ENCODE peak calls at places on chromosomes 11 and 22, in eight cellular contexts. N is H9, W is OCI-LY7, M is hepatocyte, E is HCT116, C is PC-3, A is GM23248, L is IMR-90. K is an unnamed sample.

GRCh38 chr22:24497879-24498278 is 2.7 kb downstream of the UPB1 start:
- DNase-seq in L (no peak), A (no peak), W (no peak), N (no peak), M (no peak), E (no peak), C (no peak), K (no peak)

GRCh38 chr22:30025187-30025586 is 55.1 kb upstream of the HORMAD2 start:
- DNase-seq in A (no peak), C (peak; percentile 19), M (no peak), L (no peak), N (no peak), E (no peak), W (no peak), K (no peak)

GRCh38 chr11:67489203-67489859 is 6.5 kb downstream of the AIP start:
- DNase-seq in N (no peak), L (no peak), A (no peak), W (no peak), C (no peak), E (no peak), M (no peak), K (no peak)

GRCh38 chr11:100769165-100769564 is 82.1 kb downstream of the ARHGAP42 start:
- DNase-seq in E (no peak), N (no peak), W (no peak), C (no peak), A (no peak), L (no peak), M (no peak), K (peak; percentile 23)

GRCh38 chr11:64751580-64751979 is 7.6 kb upstream of the RASGRP2 start:
- DNase-seq in M (no peak), A (no peak), C (no peak), N (no peak), L (no peak), E (no peak), W (no peak), K (no peak)

GRCh38 chr22:38824587-38824986 is 19.2 kb downstream of the NPTXR start:
- DNase-seq in M (peak; percentile 92), N (peak; percentile 88), L (peak; percentile 75), A (peak; percentile 88), E (no peak), W (peak; percentile 61), C (peak; percentile 67), K (peak; percentile 94)

GRCh38 chr22:26436903-26437515 is 7.9 kb downstream of the ASPHD2 start:
- DNase-seq in M (peak; percentile 62), C (peak; percentile 32), A (no peak), E (no peak), L (no peak), W (no peak), N (no peak), K (no peak)

GRCh38 chr11:92764128-92764527 is 205.3 kb upstream of the MTNR1B start:
- DNase-seq in C (no peak), A (no peak), E (no peak), N (no peak), L (no peak), W (no peak), M (no peak), K (no peak)

GRCh38 chr22:17369553-17370035 is 334 bp downstream of the CECR2 start:
- DNase-seq in W (peak; percentile 30), C (no peak), E (no peak), N (peak; percentile 56), A (peak; percentile 4), L (no peak), M (peak; percentile 75), K (peak; percentile 88)

GRCh38 chr11:100354736-100355135 is 332.4 kb upstream of the ARHGAP42 start:
- DNase-seq in N (no peak), A (no peak), E (no peak), L (no peak), M (no peak), W (no peak), C (peak; percentile 52), K (no peak)

GRCh38 chr11:73902303-73902702 is 25.5 kb downstream of the PAAF1 start:
- DNase-seq in A (no peak), L (no peak), E (no peak), C (no peak), M (no peak), W (no peak), N (no peak), K (no peak)

GRCh38 chr11:61683961-61684869 is 4.0 kb downstream of the DAGLA start:
- DNase-seq in W (no peak), N (peak; percentile 21), E (no peak), M (no peak), A (no peak), C (no peak), L (peak; percentile 43), K (no peak)

GRCh38 chr11:134581966-134582787 is 170.1 kb upstream of the B3GAT1 start:
- DNase-seq in N (peak; percentile 7), W (no peak), L (no peak), A (no peak), E (no peak), C (no peak), M (no peak), K (no peak)

GRCh38 chr11:86143429-86144030 is 74.6 kb upstream of the PICALM start:
- DNase-seq in N (no peak), L (no peak), E (no peak), C (no peak), W (no peak), A (no peak), M (no peak), K (no peak)

GRCh38 chr11:131253142-131253884 is 117.1 kb upstream of the NTM start:
- DNase-seq in W (no peak), N (peak; percentile 75), C (no peak), A (no peak), E (no peak), M (no peak), L (no peak), K (peak; percentile 36)

GRCh38 chr22:47767403-47767802 is 1005.0 kb downstream of the TBC1D22A start:
- DNase-seq in C (no peak), N (no peak), E (no peak), A (no peak), M (no peak), L (no peak), W (no peak), K (no peak)

DNA sequence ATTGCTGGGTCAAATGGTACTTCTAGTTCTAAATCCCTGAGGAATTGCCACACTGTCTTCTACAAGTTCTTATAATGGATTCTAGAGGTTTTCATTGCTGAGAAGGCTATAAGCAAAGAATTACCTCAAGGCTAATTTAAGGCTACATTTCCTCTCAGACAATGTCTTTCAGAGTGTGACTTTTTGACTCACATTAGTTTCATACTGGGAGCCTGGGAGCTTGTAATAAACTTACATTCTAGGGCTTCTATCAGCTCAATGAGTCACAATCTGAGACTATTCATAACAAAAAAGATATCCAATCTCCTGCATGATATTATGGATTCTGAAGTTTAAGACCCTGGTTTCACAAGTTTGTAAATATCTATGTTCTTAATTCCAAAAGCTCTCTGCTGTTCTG is 408.7 kb downstream of the LRRC4C start:
- DNase-seq in N (no peak), W (no peak), L (no peak), M (no peak), E (no peak), A (no peak), C (no peak), K (no peak)
- H4K20me1 ChIP-seq in N (no peaks in the 10 kb centered on the region), W (no peaks in the 10 kb centered on the region), L (no peaks in the 10 kb centered on the region), M (no peaks in the 10 kb centered on the region), E (no peaks in the 10 kb centered on the region), A (no peaks in the 10 kb centered on the region), C (no peaks in the 10 kb centered on the region), K (no peaks in the 10 kb centered on the region)

GRCh38 chr11:77791301-77791700 is 29.2 kb downstream of the RSF1 start:
- DNase-seq in E (no peak), M (no peak), L (no peak), N (no peak), C (no peak), A (no peak), W (no peak), K (no peak)
- H4K20me1 ChIP-seq in E (peaks cover 11% of the 10 kb centered on the region), M (peaks cover 38% of the 10 kb centered on the region), L (peaks cover 89% of the 10 kb centered on the region), N (peaks cover 2% of the 10 kb centered on the region), C (peaks cover 23% of the 10 kb centered on the region), A (peaks cover 41% of the 10 kb centered on the region), W (no peaks in the 10 kb centered on the region), K (peaks cover 37% of the 10 kb centered on the region)

DNA sequence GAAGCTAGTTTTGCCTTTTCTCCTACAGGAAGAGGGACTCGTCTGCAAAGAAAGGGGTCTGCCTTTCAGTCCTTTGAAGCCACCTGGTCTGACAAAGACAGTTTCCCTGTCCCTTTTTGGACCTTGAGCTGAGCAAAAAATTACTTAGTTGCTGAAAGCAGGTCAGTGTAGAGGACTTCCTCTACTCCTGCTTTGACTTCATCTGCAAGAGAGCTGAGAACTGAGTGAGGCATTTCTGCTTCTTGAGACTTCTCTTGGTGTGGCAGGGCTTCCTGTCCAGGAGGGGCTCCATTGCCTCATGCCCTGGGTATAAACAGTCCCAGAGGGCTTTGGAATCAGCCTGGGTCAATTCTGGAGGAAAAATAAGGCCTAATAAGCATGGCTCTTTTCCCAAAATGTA is 73.1 kb downstream of the ZNRF3 start:
- DNase-seq in N (no peak), C (no peak), E (no peak), L (no peak), W (peak; percentile 73), A (no peak), M (no peak), K (no peak)
- H4K20me1 ChIP-seq in N (peaks cover 2% of the 10 kb centered on the region), C (no peaks in the 10 kb centered on the region), E (no peaks in the 10 kb centered on the region), L (peaks cover 12% of the 10 kb centered on the region), W (no peaks in the 10 kb centered on the region), A (no peaks in the 10 kb centered on the region), M (no peaks in the 10 kb centered on the region), K (peaks cover 13% of the 10 kb centered on the region)

DNA sequence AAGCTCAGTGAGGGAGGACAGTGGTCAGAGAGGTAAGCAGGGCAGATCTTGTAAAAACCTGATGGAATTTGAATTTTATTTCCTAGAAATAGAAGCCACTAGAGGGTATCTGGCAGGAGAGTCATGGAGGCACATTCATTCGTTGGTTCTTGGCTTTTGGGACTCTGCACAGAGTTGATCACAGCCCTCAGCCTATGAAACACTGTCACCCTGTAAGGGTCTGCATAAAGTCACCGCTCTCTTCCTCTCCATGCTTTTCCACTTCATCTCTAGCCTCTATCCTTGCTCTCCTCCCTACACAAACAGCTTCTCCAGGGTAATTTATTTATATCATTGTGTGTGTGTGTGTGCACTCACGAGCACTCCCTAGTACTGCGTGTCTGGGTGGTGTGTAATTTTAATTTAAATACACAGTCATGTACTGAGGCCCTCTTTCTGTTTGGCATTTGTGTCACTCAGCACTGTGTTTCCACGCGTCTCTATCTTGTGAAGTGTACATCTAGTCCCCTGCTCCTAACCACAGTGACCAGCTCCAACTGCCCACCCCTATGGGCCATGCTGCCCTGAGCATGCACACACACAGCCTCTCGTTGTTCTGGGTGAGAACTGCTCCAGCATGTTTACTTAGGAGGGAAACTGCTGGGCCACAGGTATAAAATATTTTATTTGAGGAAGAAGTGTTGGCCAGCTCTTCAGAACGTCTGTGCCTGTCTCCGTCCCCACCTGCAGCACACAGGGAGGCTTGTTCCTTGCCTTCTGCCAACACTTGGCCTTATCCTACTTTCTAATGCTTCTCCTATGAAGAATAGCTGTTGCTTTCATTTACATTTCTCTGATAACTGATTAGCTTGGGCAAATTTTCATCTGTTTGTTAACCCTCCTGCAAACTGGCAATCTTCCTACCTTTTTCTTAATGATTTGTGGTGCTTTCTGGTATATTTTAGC is 4.5 kb downstream of the KCNQ1OT1 start:
- DNase-seq in C (no peak), A (no peak), M (no peak), W (no peak), N (peak; percentile 20), E (no peak), L (no peak), K (no peak)
- H4K20me1 ChIP-seq in C (peaks cover 56% of the 10 kb centered on the region), A (peaks cover 40% of the 10 kb centered on the region), M (peaks cover 92% of the 10 kb centered on the region), W (peaks cover 4% of the 10 kb centered on the region), N (no peaks in the 10 kb centered on the region), E (no peaks in the 10 kb centered on the region), L (peaks cover 87% of the 10 kb centered on the region), K (peaks cover 85% of the 10 kb centered on the region)

GRCh38 chr22:46085831-46086576 is 64.3 kb upstream of the PPARA start:
- DNase-seq in M (no peak), N (no peak), E (peak; percentile 69), L (no peak), A (peak; percentile 90), C (peak; percentile 90), W (no peak), K (no peak)
- H4K20me1 ChIP-seq in M (peaks cover 3% of the 10 kb centered on the region), N (no peaks in the 10 kb centered on the region), E (no peaks in the 10 kb centered on the region), L (peaks cover 53% of the 10 kb centered on the region), A (peaks cover 3% of the 10 kb centered on the region), C (peaks cover 6% of the 10 kb centered on the region), W (no peaks in the 10 kb centered on the region), K (no peaks in the 10 kb centered on the region)